ENCODE peak calls at places on chromosomes 7 and 10, in six cellular contexts. D is GM19239; F is HepG2; C is stomach; I is A549; Q is stimulated activated CD8-positive, alpha-beta memory T cell treated with anti-CD3 and anti-CD28 coated beads, Interleukin-2, amount 100 ng/mL, for 48 hours. B is an unnamed sample.

GRCh38 chr10:81040947-81041346 is 503.2 kb downstream of the SH2D4B start:
- DNase-seq in C (no peak), F (no peak), Q (no peak), D (no peak), I (no peak), B (no peak)

GRCh38 chr7:116687801-116688201 is 15.8 kb downstream of the MET start:
- DNase-seq in D (no peak), C (no peak), I (peak; percentile 53), F (peak; percentile 10), Q (no peak), B (no peak)

GRCh38 chr7:2046581-2047271 is 186.0 kb downstream of the MAD1L1 start:
- DNase-seq in F (no peak), C (no peak), D (no peak), I (no peak), Q (no peak), B (no peak)

GRCh38 chr7:50538478-50538877 is 26.7 kb downstream of the DDC start:
- DNase-seq in C (no peak), Q (no peak), D (no peak), I (no peak), F (no peak), B (no peak)

GRCh38 chr10:102812213-102812876 is 24.9 kb downstream of the CYP17A1 start:
- DNase-seq in Q (no peak), D (no peak), F (no peak), I (no peak), C (no peak), B (no peak)

GRCh38 chr7:36278767-36279171 is 110.9 kb upstream of the ANLN start:
- DNase-seq in Q (no peak), C (no peak), F (no peak), D (no peak), I (no peak), B (no peak)

GRCh38 chr10:60513281-60513680 is 123.6 kb upstream of the ANK3 start:
- DNase-seq in I (no peak), C (no peak), Q (no peak), F (no peak), D (no peak), B (no peak)

GRCh38 chr7:153529100-153529499 is 523.1 kb upstream of the DPP6 start:
- DNase-seq in I (no peak), C (no peak), Q (no peak), F (no peak), D (no peak), B (no peak)

GRCh38 chr10:77207182-77208165 is 430.1 kb downstream of the KCNMA1 start:
- DNase-seq in F (no peak), Q (no peak), C (no peak), I (no peak), D (no peak), B (no peak)

GRCh38 chr10:86684305-86684704 is 16.0 kb downstream of the LDB3 start:
- DNase-seq in Q (no peak), F (no peak), I (no peak), D (no peak), C (no peak), B (no peak)

GRCh38 chr10:132548106-132548823 is 10.7 kb downstream of the INPP5A start:
- DNase-seq in D (no peak), Q (no peak), I (no peak), F (no peak), C (peak; percentile 24), B (no peak)

B was measured in stimulated activated effector memory CD8-positive, alpha-beta T cell treated with anti-CD3 and anti-CD28 coated beads, Interleukin-12 subunit alpha, Interleukin-12 subunit beta, amount 100 ng/mL, for 72 hours.